ENCODE peak calls at places on chromosomes 3 and 15, in five cellular contexts. N, A, H, Y and M are unnamed samples.

GRCh38 chr15:63372018-63372705 is 9.5 kb downstream of the CA12 start:
- DNase-seq in N (no peak), A (peak), H (peak), Y (peak), M (no peak)

GRCh38 chr15:31364301-31365031 is 37.8 kb downstream of the KLF13 start:
- DNase-seq in N (peak), A (peak), H (no peak), Y (no peak), M (no peak)

GRCh38 chr15:37933685-37934084 is 755 bp upstream of the TMCO5A start:
- DNase-seq in N (no peak), A (no peak), H (peak), Y (peak), M (no peak)

GRCh38 chr3:22103423-22103822 is 352.4 kb upstream of the ZNF385D start:
- DNase-seq in N (no peak), A (no peak), H (no peak), Y (no peak), M (no peak)

GRCh38 chr3:150410311-150411105 is 2.4 kb downstream of the TSC22D2 start:
- DNase-seq in N (peak), A (peak), H (no peak), Y (no peak), M (peak)

GRCh38 chr3:71578045-71578730 is 5.3 kb downstream of the FOXP1 start:
- DNase-seq in N (no peak), A (no peak), H (no peak), Y (no peak), M (no peak)

GRCh38 chr3:160226026-160226739 is 961 bp downstream of the C3orf80 start:
- DNase-seq in N (peak), A (no peak), H (no peak), Y (no peak), M (no peak)

GRCh38 chr15:38266247-38266996 is 13.8 kb downstream of the SPRED1 start:
- DNase-seq in N (no peak), A (no peak), H (peak), Y (peak), M (no peak)

GRCh38 chr3:191148131-191148530 is 50.9 kb upstream of the OSTN start:
- DNase-seq in N (no peak), A (no peak), H (no peak), Y (peak), M (no peak)

GRCh38 chr3:137121704-137122314 is 164.0 kb downstream of the IL20RB start:
- DNase-seq in N (peak), A (no peak), H (peak), Y (peak), M (no peak)

GRCh38 chr3:69304396-69304795 is 81.5 kb downstream of the FRMD4B start:
- DNase-seq in N (no peak), A (no peak), H (no peak), Y (no peak), M (no peak)

GRCh38 chr3:141152801-141153678 is 78.6 kb upstream of the PXYLP1 start:
- DNase-seq in N (no peak), A (no peak), H (no peak), Y (no peak), M (no peak)

DNA sequence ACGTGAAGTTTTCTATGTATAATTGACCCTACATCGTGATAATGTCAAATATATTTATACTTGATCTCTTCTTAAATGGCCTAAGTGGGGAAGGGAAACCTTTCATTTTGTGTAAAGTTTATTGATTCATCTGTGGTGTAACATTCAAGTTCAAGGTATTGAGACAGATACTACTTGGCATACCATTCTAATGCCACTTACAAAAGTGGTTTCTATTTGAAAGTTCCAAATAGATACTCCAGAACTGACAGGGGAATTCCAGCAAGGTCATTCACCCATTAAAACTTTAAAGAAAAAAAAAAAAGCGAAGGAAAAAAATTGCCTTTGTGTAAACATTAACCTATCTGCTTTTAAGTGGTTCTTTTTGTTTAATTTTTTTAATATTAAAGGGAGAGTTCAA is 45.3 kb upstream of the MAP3K13 start:
- DNase-seq in N (no peak), A (no peak), H (peak), Y (no peak), M (no peak)
- H3K4me3 ChIP-seq in N (no peak), A (no peak), H (no peak), Y (no peak), M (no peak)

GRCh38 chr15:40106203-40107161 is 2.2 kb downstream of the BMF start:
- DNase-seq in N (no peak), A (peak), H (peak), Y (no peak), M (peak)

GRCh38 chr15:40108061-40108854 is 421 bp downstream of the BMF start:
- DNase-seq in N (no peak), A (no peak), H (peak), Y (no peak), M (peak)

GRCh38 chr15:40111888-40112287 is 3.2 kb upstream of the BMF start:
- DNase-seq in N (no peak), A (no peak), H (no peak), Y (no peak), M (no peak)

GRCh38 chr15:40110866-40111550 is 2.3 kb upstream of the BMF start:
- DNase-seq in N (no peak), A (no peak), H (no peak), Y (no peak), M (no peak)

DNA sequence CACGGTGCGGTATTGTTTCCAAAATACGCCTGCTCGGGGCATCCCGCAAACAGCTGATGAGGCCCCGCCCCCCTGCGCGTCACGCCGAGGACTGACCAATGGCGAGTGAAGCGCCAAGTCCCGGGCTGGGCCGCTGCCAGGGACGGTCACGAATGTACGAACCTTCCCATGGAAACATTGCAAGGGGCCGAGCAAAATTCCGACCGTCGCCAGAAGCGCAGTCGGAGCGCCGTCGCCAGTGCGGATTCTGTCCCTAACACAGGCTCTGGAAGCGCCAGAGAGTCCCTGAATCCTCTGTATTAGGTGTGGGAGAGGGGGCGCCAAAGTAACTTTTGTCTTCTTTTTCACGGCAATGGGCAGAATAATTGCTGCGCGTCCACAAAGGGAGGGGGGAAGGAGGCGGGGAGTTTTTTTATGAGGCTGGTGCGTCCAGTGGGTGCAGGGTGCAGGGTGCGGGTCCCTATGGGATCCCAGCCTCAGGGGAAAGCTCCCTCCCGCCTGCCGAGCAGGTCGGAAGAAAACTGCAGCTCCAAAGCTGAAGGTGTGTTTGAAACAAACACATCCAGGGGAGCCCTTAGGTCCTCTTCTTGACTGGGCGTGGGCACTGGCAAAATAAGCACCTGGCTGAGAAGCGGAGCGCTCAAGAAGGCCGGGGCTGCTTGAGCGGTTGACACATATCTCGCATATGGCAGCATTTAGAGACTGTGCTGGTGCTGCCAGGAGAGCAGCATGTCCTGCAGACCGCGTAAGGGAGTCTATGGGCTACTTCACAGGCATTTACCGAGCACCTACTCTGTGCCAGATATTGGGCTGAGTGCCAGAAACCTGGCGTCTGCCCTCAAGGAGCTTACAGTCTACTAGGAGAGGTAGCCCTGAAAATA is at the start of gene BMF:
- DNase-seq in N (peak), A (peak), H (peak), Y (peak), M (peak)
- TF ChIP-seq CTCF in N (peak), A (no peak), H (peak), Y (peak), M (peak)

GRCh38 chr3:46974421-46975227 is 1.9 kb downstream of the CCDC12 start:
- DNase-seq in N (no peak), A (peak), H (no peak), Y (no peak), M (no peak)
- H3K4me3 ChIP-seq in N (no peak), A (peak), H (no peak), Y (no peak), M (no peak)

GRCh38 chr3:106130384-106131084 is 261.7 kb upstream of the CBLB start:
- DNase-seq in N (no peak), A (no peak), H (peak), Y (peak), M (no peak)
- TF ChIP-seq CTCF in N (no peak), A (no peak), H (no peak), Y (no peak), M (no peak)

GRCh38 chr15:55518009-55518408 is 10.0 kb upstream of the DNAAF4 start:
- DNase-seq in N (no peak), A (no peak), H (no peak), Y (no peak), M (no peak)
- H3K4me3 ChIP-seq in N (no peak), A (no peak), H (no peak), Y (no peak), M (no peak)

GRCh38 chr3:174125267-174125844 is 727.8 kb downstream of the NLGN1 start:
- DNase-seq in N (peak), A (no peak), H (peak), Y (peak), M (no peak)
- TF ChIP-seq CTCF in N (peak), A (no peak), H (peak), Y (peak), M (no peak)

DNA sequence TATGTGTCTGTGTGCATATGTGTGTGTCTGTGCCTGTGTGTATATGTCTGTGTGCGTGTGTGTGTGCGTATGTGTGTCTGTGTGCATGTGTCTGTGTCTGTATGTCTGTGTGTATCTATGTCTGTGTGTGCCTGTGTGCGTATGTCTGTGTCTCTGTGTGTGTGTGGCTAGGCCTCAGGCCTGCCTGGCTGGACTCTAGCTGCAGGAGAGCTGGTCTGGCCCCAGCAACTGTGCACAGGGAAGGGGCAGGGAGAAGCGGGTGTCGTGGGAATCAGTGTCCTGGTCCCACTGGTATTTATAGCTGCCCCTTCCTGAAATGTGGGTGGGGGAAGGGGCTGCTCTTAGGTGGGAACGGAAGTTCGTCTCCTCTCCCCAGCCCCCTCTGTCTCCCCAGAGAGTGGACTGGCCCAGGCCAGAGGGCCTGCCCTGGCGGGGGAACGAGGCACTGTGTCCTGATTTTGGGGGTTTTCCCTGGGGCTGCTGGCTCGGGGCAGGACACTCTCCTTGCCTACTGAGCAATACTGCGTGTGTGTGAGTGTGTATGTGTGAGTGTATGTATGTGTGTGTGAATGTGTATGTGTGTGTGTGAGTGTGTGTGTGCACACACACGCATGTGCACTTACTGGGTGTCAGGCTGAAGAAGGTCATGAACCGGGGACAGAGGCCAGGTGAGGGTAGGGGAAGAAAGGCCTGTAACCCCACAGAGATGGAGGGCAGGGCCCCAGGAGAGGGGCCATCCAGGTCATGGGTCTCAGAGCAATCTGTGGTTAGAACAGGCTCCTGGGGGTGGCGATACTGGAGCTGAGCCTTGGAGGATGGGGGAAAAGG is 6.6 kb downstream of the CSPG4 start:
- DNase-seq in N (no peak), A (no peak), H (no peak), Y (peak), M (no peak)
- H3K4me3 ChIP-seq in N (no peak), A (no peak), H (no peak), Y (no peak), M (no peak)